ENCODE peak calls at places on chromosomes 5 and 9, in nine cellular contexts. M is astrocyte; Z is epithelial cell of esophagus; S is brain microvascular endothelial cell; E is effector memory CD4-positive, alpha-beta T cell; H is pancreas; G is NCI-H1417; O is renal cortical epithelial cell; C is stimulated activated CD4-positive, alpha-beta T cell treated with anti-CD3 and anti-CD28 coated beads, Interleukin-2, amount 100 ng/mL, for 48 hours. V is an unnamed sample.

GRCh38 chr5:153601377-153601776 is 110.9 kb downstream of the GRIA1 start:
- DNase-seq in M (no peak), Z (no peak), S (no peak), E (no peak), H (no peak), G (no peak), O (no peak), C (no peak), V (no peak)

GRCh38 chr5:14915291-14915976 is 43.9 kb upstream of the ANKH start:
- DNase-seq in M (peak; percentile 84), Z (no peak), S (peak; percentile 86), E (no peak), H (no peak), G (no peak), O (no peak), C (no peak), V (no peak)

GRCh38 chr9:18489861-18490260 is 15.9 kb downstream of the ADAMTSL1 start:
- DNase-seq in M (peak; percentile 83), Z (no peak), S (peak; percentile 25), E (no peak), H (no peak), G (no peak), O (no peak), C (no peak), V (no peak)

GRCh38 chr5:134732819-134733218 is 5.5 kb upstream of the CAMLG start:
- DNase-seq in M (no peak), Z (no peak), S (no peak), E (no peak), H (no peak), G (no peak), O (no peak), C (no peak), V (no peak)

GRCh38 chr5:33867236-33867635 is 24.6 kb downstream of the ADAMTS12 start:
- DNase-seq in M (no peak), Z (no peak), S (no peak), E (no peak), H (no peak), G (no peak), O (no peak), C (no peak), V (no peak)

GRCh38 chr5:157335534-157336422 is 69.9 kb downstream of the CYFIP2 start:
- DNase-seq in M (no peak), Z (peak; percentile 13), S (no peak), E (no peak), H (no peak), G (no peak), O (no peak), C (no peak), V (no peak)

GRCh38 chr5:90843443-90843842 is 284.8 kb downstream of the ADGRV1 start:
- DNase-seq in M (peak; percentile 6), Z (no peak), S (no peak), E (no peak), H (no peak), G (no peak), O (no peak), C (no peak), V (no peak)

GRCh38 chr9:136138566-136138965 is 19.9 kb upstream of the TMEM250 start:
- DNase-seq in M (no peak), Z (peak; percentile 30), S (no peak), E (no peak), H (no peak), G (no peak), O (no peak), C (peak; percentile 38), V (no peak)

GRCh38 chr5:103612545-103612944 is 50.0 kb upstream of the NUDT12 start:
- DNase-seq in M (no peak), Z (no peak), S (no peak), E (no peak), H (no peak), G (no peak), O (no peak), C (no peak), V (no peak)

GRCh38 chr5:56983593-56984361 is 31.9 kb upstream of the MIER3 start:
- DNase-seq in M (no peak), Z (no peak), S (no peak), E (no peak), H (no peak), G (no peak), O (peak; percentile 41), C (no peak), V (no peak)

GRCh38 chr9:10946676-10947410 is 334.0 kb upstream of the PTPRD start:
- DNase-seq in M (no peak), Z (no peak), S (no peak), E (no peak), H (no peak), G (no peak), O (no peak), C (no peak), V (no peak)

GRCh38 chr5:5678909-5679308 is 256.4 kb downstream of the ICE1 start:
- DNase-seq in M (no peak), Z (no peak), S (no peak), E (no peak), H (no peak), G (no peak), O (no peak), C (no peak), V (peak; percentile 68)

GRCh38 chr5:374631-375335 is 53.3 kb downstream of the AHRR start:
- DNase-seq in M (no peak), Z (no peak), S (no peak), E (no peak), H (no peak), G (no peak), O (no peak), C (no peak), V (no peak)

GRCh38 chr5:154380263-154380662 is 65.5 kb upstream of the SAP30L start:
- DNase-seq in M (peak; percentile 72), Z (peak; percentile 30), S (no peak), E (no peak), H (no peak), G (no peak), O (no peak), C (no peak), V (no peak)

GRCh38 chr5:36704131-36704530 is 97.7 kb downstream of the SLC1A3 start:
- DNase-seq in M (no peak), Z (no peak), S (no peak), E (no peak), H (no peak), G (no peak), O (no peak), C (no peak), V (no peak)

GRCh38 chr5:159208508-159209437 is 580 bp downstream of the RNF145 start:
- DNase-seq in M (peak; percentile 25), Z (no peak), S (no peak), E (no peak), H (peak; percentile 32), G (peak; percentile 63), O (no peak), C (peak; percentile 13), V (peak; percentile 45)

V was measured in heart left ventricle.